ENCODE peak calls at places on chromosomes 4 and X, in five cellular contexts. X is WTC11, E is BE2C, F is HFF-Myc, P is dorsolateral prefrontal cortex. I is an unnamed sample.
A peak's percentile ranks its signal among the peaks of the same experiment; 100 is the strongest.

GRCh38 chrX:124347242-124347641 is 879 bp downstream of the SH2D1A start:
- DNase-seq in X (no peak), E (no peak), P (no peak), F (no peak), I (no peak)

GRCh38 chrX:53312946-53313745 is 31.8 kb upstream of the IQSEC2 start:
- DNase-seq in E (peak; percentile 51), F (no peak), X (peak; percentile 68), P (peak; percentile 72), I (peak; percentile 74)

GRCh38 chr4:7673111-7673510 is 238.4 kb upstream of the PSAPL1 start:
- DNase-seq in E (no peak), P (no peak), F (no peak), X (no peak), I (no peak)

GRCh38 chrX:120213438-120214265 is 37.0 kb upstream of the ZBTB33 start:
- DNase-seq in X (peak; percentile 63), E (peak; percentile 65), P (no peak), F (peak; percentile 19), I (peak; percentile 68)

GRCh38 chr4:1463088-1463926 is 57.1 kb upstream of the NKX1-1 start:
- DNase-seq in E (no peak), X (no peak), F (peak; percentile 15), P (peak; percentile 38), I (no peak)

GRCh38 chr4:90950385-90950841 is 823.2 kb downstream of the CCSER1 start:
- DNase-seq in F (no peak), P (no peak), X (no peak), E (peak; percentile 46), I (no peak)

GRCh38 chr4:74540193-74540592 is 95.3 kb downstream of the AREG start:
- DNase-seq in X (no peak), P (no peak), E (no peak), F (no peak), I (no peak)

GRCh38 chr4:108881190-108881589 is 118.3 kb upstream of the ETNPPL start:
- DNase-seq in E (no peak), F (peak; percentile 68), P (no peak), X (no peak), I (no peak)

GRCh38 chrX:45007598-45007997 is 134.6 kb downstream of the KDM6A start:
- DNase-seq in X (no peak), P (no peak), E (no peak), F (no peak), I (no peak)

GRCh38 chr4:186700746-186701145 is 22.9 kb downstream of the FAT1 start:
- DNase-seq in E (no peak), P (no peak), F (no peak), X (no peak), I (peak; percentile 15)

GRCh38 chrX:18377802-18378201 is 23.3 kb upstream of the SCML2 start:
- DNase-seq in E (peak; percentile 36), X (peak; percentile 37), P (no peak), F (no peak), I (peak; percentile 18)

GRCh38 chr4:36338973-36339372 is 57.6 kb downstream of the DTHD1 start:
- DNase-seq in P (no peak), X (no peak), F (no peak), E (no peak), I (no peak)

GRCh38 chr4:25993564-25994185 is 79.7 kb downstream of the SMIM20 start:
- DNase-seq in E (peak; percentile 32), F (no peak), X (peak; percentile 96), P (no peak), I (peak; percentile 45)

GRCh38 chrX:19800821-19801220 is 86.6 kb downstream of the SH3KBP1 start:
- DNase-seq in F (no peak), E (no peak), X (no peak), P (no peak), I (no peak)

GRCh38 chr4:110193822-110194761 is 4.3 kb downstream of the ELOVL6 start:
- DNase-seq in P (peak; percentile 94), E (peak; percentile 87), X (peak; percentile 67), F (peak; percentile 90), I (peak; percentile 66)

GRCh38 chrX:24954732-24955131 is 61.0 kb downstream of the ARX start:
- DNase-seq in P (no peak), X (no peak), E (no peak), F (no peak), I (no peak)

GRCh38 chrX:26925088-26925487 is 538.1 kb downstream of the PPP4R3C start:
- DNase-seq in F (no peak), P (no peak), X (no peak), E (no peak), I (no peak)

GRCh38 chr4:47642985-47643745 is 158.1 kb downstream of the ATP10D start:
- DNase-seq in E (no peak), F (no peak), P (no peak), X (no peak), I (no peak)

GRCh38 chrX:23908219-23909003 is 605 bp downstream of the CXorf58 start:
- DNase-seq in F (no peak), X (peak; percentile 12), E (no peak), P (no peak), I (peak; percentile 20)
- TF ChIP-seq CTCF in F (peak; percentile 19), X (no peak), E (peak; percentile 45), P (no peak), I (no peak)

DNA sequence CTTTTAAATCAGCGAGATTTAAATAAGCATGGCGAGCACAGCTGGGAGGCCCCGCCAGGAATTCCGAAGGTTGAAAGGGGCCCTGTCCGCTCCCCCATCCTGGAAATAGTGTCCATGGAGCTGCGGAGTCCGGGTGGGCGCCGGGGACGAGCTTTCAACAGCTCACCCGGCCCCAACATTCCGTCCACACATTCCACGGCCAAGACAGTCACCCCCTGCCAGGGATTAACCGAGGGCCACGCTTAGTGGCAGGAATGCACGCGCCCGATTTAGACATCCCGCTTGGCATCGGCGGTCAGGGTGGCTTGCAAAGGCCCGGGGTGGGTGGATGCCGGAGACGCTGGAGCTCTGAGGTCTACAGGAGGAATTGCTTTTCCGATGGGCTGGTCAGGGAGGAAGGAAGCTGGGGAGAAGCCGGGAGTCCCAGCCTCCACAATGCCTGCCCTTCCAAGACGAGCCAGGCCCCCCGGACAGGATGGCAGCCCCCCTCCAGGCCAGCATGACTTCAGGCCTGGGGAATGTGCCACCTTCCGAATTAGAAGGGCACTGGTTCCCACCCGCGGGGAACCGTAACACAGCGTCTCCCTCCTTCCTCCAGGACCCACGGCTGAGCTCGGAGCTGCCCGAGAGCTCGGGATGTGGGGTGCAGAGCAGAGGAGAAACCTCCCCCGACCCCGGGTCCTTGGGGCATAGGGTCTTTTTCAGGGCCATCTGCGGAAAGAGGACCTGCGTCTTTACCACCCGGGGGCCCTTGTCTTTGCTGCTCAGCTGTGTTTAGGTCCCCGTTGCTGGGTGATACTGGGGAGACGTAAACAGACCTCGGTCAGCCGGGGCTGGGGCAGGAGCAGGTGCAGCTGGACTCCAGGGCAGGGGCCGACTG is 26.9 kb upstream of the PPP2R3B start:
- DNase-seq in E (no peak), P (no peak), F (no peak), X (peak; percentile 63), I (peak; percentile 52)
- TF ChIP-seq CTCF in E (no peak), P (no peak), F (no peak), X (no peak), I (no peak)

GRCh38 chr4:173314715-173315114 is 19.4 kb downstream of the HMGB2 start:
- DNase-seq in P (no peak), E (no peak), F (no peak), X (no peak), I (no peak)

GRCh38 chr4:173319696-173320095 is 14.5 kb downstream of the HMGB2 start:
- DNase-seq in X (no peak), F (no peak), P (no peak), E (no peak), I (no peak)

GRCh38 chr4:173316060-173316459 is 18.1 kb downstream of the HMGB2 start:
- DNase-seq in E (no peak), F (no peak), P (no peak), X (no peak), I (no peak)

GRCh38 chr4:173318648-173319211 is 15.4 kb downstream of the HMGB2 start:
- DNase-seq in P (no peak), X (no peak), E (no peak), F (no peak), I (no peak)

GRCh38 chr4:173317003-173317402 is 17.2 kb downstream of the HMGB2 start:
- DNase-seq in X (peak; percentile 52), P (no peak), F (no peak), E (peak; percentile 40), I (no peak)
- TF ChIP-seq CTCF in X (peak; percentile 28), P (peak; percentile 17), F (peak; percentile 32), E (peak; percentile 64), I (no peak)

DNA sequence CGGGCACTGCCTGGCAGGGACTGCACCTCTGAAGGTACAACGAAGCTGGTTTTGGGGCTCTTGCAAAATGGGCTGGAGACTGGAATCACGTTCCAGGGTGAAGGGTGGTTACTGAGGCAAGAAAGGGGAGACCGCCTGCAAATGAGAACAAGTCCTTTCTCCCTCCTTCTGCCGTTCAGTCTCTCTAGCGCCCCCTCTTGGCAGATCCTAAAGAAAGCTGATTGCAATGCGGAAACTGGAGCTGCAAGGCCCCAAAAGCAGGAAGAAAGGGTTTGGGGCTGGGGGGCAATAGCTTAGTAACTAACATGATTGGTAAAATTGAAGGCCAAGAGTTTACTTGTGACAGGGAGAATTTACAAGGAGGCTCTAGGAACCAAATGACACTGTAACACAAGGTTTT is 222.6 kb upstream of the HAND2 start:
- DNase-seq in X (peak; percentile 88), P (no peak), F (no peak), E (peak; percentile 77), I (peak; percentile 61)
- TF ChIP-seq CTCF in X (peak; percentile 86), P (no peak), F (peak; percentile 78), E (peak; percentile 90), I (peak; percentile 53)

DNA sequence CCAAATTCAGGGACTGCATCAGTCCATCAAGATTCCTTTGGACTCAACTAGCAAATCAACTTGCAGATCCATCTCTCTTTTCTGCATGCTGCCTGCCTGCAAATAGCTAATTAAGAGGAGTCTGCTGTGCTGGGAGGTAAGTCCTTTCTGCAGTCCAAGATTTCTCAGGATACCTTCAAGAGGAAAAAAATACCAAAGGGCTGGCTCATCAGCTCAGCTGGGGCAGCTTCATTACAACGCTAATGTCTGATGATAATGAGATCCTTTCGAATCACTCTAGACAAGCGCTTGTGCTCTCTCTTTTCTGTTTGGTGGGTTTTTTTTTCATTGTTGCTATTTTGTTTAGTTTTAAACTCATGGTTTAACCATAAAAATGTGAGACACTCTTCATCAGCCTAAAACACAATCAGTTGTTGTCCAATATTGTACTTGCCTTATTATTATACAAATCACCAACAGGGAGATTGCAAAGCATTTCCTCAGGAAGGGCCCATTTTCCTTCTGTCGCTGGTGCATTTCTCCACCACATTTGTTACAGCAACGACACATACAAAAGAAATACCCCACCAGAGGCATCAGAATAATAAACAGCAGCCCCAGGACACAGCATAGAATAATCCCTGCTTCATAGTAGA is 50.8 kb downstream of the PROM1 start:
- DNase-seq in X (no peak), P (no peak), F (no peak), E (no peak), I (no peak)
- TF ChIP-seq CTCF in X (no peak), P (no peak), F (no peak), E (no peak), I (no peak)

DNA sequence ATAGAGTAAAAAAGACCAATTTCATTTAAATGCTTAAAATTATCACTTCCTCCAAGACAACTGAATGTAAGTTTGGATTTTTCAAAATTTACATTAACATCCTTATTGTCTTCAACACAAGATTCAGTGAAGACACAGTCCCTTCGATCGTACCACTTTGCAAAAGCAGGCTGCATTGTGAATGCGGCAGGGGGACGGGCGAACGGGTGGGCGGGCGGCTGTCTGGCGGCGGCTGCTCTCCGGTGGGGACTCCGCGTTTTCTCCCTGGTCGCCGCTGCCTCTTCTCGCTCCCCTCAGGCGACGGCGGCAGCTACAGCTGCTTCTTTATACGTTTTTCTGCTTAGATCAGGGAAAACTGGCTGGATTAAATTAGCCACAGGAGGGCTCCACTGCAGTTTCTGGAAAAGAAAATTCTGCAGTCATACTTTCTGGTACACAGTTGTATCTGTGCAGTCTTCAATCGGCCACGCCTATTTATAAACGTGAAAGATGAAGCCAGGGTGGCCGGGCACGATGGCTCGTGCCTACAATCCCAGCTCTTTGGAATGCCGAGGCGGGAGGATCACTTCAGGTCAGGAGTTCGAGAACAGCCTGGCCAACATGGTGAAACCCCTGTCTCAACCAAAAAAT is 33.9 kb upstream of the HPF1 start:
- DNase-seq in X (peak; percentile 66), F (peak; percentile 40), E (peak; percentile 87), P (peak; percentile 75), I (peak; percentile 75)
- TF ChIP-seq CTCF in X (no peak), F (peak; percentile 42), E (peak; percentile 69), P (peak; percentile 66), I (peak; percentile 34)